ENCODE peak calls at places on chromosomes 2 and 18, in six cellular contexts. R is DND-41, N is GM23338, L is mammary epithelial cell, Z is A673, B is upper lobe of left lung. E is an unnamed sample.
A peak's percentile ranks its signal among the peaks of the same experiment; 100 is the strongest.

GRCh38 chr2:174775586-174775985 is 11.3 kb upstream of the CHRNA1 start:
- DNase-seq in R (no peak), N (peak; percentile 33), L (peak; percentile 32), Z (no peak), B (no peak), E (peak; percentile 62)

GRCh38 chr18:47929681-47930085 is 776 bp downstream of the SMAD2 start:
- DNase-seq in R (no peak), N (no peak), L (peak; percentile 68), Z (no peak), B (no peak), E (peak; percentile 57)

GRCh38 chr2:223765221-223765775 is 72.1 kb downstream of the AP1S3 start:
- DNase-seq in R (no peak), N (no peak), L (no peak), Z (no peak), B (no peak), E (no peak)

GRCh38 chr2:140384946-140385345 is 1604.8 kb upstream of the NXPH2 start:
- DNase-seq in R (no peak), N (no peak), L (no peak), Z (no peak), B (no peak), E (no peak)

GRCh38 chr2:240595381-240596079 is 9.0 kb downstream of the CAPN10 start:
- DNase-seq in R (peak; percentile 33), N (peak; percentile 86), L (no peak), Z (peak; percentile 30), B (peak; percentile 32), E (no peak)

GRCh38 chr2:71749671-71750101 is 296.3 kb downstream of the DYSF start:
- DNase-seq in R (no peak), N (no peak), L (peak; percentile 62), Z (peak; percentile 82), B (no peak), E (peak; percentile 30)

GRCh38 chr2:23549051-23549450 is 164.1 kb downstream of the KLHL29 start:
- DNase-seq in R (no peak), N (no peak), L (no peak), Z (no peak), B (no peak), E (no peak)

GRCh38 chr2:5482929-5483331 is 209.3 kb upstream of the SOX11 start:
- DNase-seq in R (peak; percentile 39), N (peak; percentile 23), L (no peak), Z (peak; percentile 35), B (no peak), E (no peak)

GRCh38 chr2:74260495-74260894 is 62.1 kb downstream of the MTHFD2 start:
- DNase-seq in R (no peak), N (no peak), L (no peak), Z (no peak), B (no peak), E (no peak)

GRCh38 chr2:233831861-233832260 is 22.5 kb downstream of the HJURP start:
- DNase-seq in R (no peak), N (no peak), L (no peak), Z (no peak), B (no peak), E (no peak)

GRCh38 chr2:24158131-24158530 is 16.7 kb upstream of the FAM228A start:
- DNase-seq in R (no peak), N (no peak), L (no peak), Z (no peak), B (no peak), E (no peak)

GRCh38 chr2:129922571-129923264 is 56.7 kb upstream of the RAB6C start:
- DNase-seq in R (no peak), N (peak; percentile 54), L (no peak), Z (peak; percentile 25), B (peak; percentile 40), E (no peak)

GRCh38 chr2:196592912-196593881 is 46.3 kb upstream of the CCDC150 start:
- DNase-seq in R (peak; percentile 65), N (peak; percentile 76), L (peak; percentile 35), Z (peak; percentile 66), B (peak; percentile 89), E (no peak)

GRCh38 chr2:193303464-193303863 is 1108.7 kb upstream of the TMEFF2 start:
- DNase-seq in R (no peak), N (no peak), L (no peak), Z (no peak), B (no peak), E (peak; percentile 3)

GRCh38 chr2:34475141-34475540 is 876.0 kb upstream of the FAM98A start:
- DNase-seq in R (no peak), N (no peak), L (no peak), Z (no peak), B (no peak), E (no peak)

GRCh38 chr2:6919912-6920905 is 3.0 kb downstream of the RNF144A start:
- DNase-seq in R (no peak), N (peak; percentile 22), L (no peak), Z (no peak), B (no peak), E (no peak)

GRCh38 chr18:14970027-14970426 is 222.1 kb downstream of the ANKRD30B start:
- DNase-seq in R (no peak), N (no peak), L (peak; percentile 21), Z (no peak), B (no peak), E (peak; percentile 40)

GRCh38 chr2:38122344-38122743 is 46.4 kb upstream of the CYP1B1 start:
- DNase-seq in R (no peak), N (no peak), L (no peak), Z (no peak), B (no peak), E (no peak)

GRCh38 chr2:205660521-205661124 is 21.7 kb upstream of the NRP2 start:
- DNase-seq in R (peak; percentile 19), N (no peak), L (peak; percentile 81), Z (peak; percentile 26), B (no peak), E (peak; percentile 92)

GRCh38 chr2:202046577-202046976 is 12.9 kb downstream of the FZD7 start:
- DNase-seq in R (no peak), N (no peak), L (no peak), Z (peak; percentile 42), B (no peak), E (no peak)
- H3K4me3 ChIP-seq in R (no peak overlapping the region), N (no peak overlapping the region), L (no peak overlapping the region), Z (no peak overlapping the region), B (no peak overlapping the region), E (no peak overlapping the region)

GRCh38 chr2:120956486-120957156 is 221.0 kb downstream of the GLI2 start:
- DNase-seq in R (no peak), N (no peak), L (no peak), Z (no peak), B (peak; percentile 70), E (no peak)
- TF ChIP-seq CTCF in R (no peak), N (no peak), L (no peak), Z (no peak), B (no peak), E (no peak)

GRCh38 chr2:218885981-218886447 is 5.4 kb downstream of the WNT10A start:
- DNase-seq in R (no peak), N (no peak), L (no peak), Z (no peak), B (no peak), E (peak; percentile 69)

GRCh38 chr2:218887079-218887478 is 6.4 kb downstream of the WNT10A start:
- DNase-seq in R (no peak), N (no peak), L (no peak), Z (no peak), B (no peak), E (no peak)

GRCh38 chr2:218888341-218888740 is 7.7 kb downstream of the WNT10A start:
- DNase-seq in R (no peak), N (no peak), L (no peak), Z (no peak), B (no peak), E (no peak)

GRCh38 chr2:218884519-218884918 is 3.9 kb downstream of the WNT10A start:
- DNase-seq in R (no peak), N (no peak), L (no peak), Z (no peak), B (no peak), E (no peak)

DNA sequence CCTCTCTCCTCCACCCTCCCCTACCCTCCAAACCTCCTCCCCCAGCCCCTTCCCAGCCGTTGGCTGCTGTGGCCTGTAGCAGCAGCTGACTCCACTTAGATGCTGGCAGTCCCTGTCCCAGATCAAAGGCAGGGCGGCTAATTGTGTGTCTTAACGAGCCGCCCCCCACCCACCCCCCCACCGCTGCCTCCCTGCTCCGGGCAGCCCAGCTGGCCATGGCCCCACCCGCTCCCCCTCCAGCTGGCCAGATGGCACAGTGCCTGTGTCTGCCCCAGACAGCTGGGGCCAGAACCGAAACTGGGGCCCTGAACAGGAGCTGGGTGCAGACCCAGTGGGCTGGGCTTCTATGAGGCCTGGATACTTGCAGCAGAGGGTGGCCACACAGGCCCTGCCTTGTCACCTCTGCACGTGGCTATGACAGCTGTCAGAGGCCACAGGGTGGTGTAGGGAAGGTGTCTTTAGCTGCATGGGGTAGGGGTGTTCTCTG is 5.9 kb downstream of the WNT10A start:
- DNase-seq in R (no peak), N (no peak), L (no peak), Z (no peak), B (peak; percentile 75), E (no peak)
- H3K27me3 ChIP-seq in R (peaks cover 11% of the 10 kb centered on the region), N (peaks cover 98% of the 10 kb centered on the region), L (no peaks in the 10 kb centered on the region), Z (no peaks in the 10 kb centered on the region), B (no peaks in the 10 kb centered on the region), E (no peaks in the 10 kb centered on the region)

DNA sequence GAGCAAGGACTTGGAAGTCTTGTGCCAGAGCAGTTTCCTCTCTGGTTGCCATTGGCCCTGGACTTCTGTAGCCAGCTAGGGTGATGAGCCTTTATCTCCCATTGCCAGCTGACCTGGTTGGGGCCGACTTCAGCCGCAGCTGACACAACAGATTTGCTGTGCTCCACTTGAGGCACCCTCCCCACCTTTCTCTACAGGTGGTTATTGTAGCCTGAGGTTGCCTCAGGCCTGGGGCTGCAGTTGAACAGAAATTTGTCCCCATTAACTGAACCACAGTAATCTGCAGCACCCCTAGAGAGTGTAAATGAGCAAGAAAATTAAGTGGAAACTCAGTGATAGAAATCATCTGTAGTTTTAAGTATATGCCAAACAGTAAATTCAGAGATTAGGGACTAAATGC is 48.6 kb downstream of the COPS8 start:
- DNase-seq in R (no peak), N (no peak), L (no peak), Z (no peak), B (no peak), E (no peak)
- H3K4me3 ChIP-seq in R (no peak overlapping the region), N (no peak overlapping the region), L (no peak overlapping the region), Z (no peak overlapping the region), B (no peak overlapping the region), E (no peak overlapping the region)

DNA sequence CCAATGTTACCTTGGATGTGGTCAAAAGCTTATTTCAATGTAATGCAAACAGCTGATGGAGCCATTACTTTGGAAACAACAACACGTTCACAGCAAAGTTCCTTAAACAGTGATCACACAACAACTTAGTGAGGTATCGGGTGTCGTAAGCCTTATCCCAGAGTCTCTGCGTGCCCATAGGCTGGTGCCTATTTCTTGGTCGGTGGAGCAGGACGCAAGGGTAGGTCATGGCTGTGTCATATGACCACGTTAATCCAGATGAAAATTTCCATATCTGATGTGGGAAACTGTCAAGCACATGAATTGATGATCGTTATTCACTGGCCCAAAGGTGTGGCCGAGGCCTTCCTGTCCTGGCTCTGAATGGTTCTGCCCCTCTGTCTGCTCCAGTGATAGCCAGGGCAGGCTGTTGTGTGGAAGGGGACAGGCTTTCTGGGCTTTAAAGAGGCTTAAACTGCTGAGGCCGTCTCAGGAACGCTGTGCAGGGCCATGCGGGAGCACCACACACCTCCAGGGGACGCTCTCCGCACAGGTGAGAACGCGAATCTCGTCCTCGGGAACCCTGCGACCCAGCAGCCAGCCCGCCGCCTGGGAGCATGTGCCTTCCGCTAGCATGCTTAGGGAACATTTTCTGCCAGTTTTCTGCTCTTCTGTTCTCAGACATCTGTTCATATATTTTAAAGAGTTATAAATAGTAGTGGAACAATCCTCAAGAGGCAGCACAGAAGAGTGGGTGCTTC is 90.6 kb downstream of the KCTD1 start:
- DNase-seq in R (no peak), N (peak; percentile 95), L (no peak), Z (no peak), B (peak; percentile 67), E (no peak)
- TF ChIP-seq CTCF in R (peak; percentile 35), N (peak; percentile 91), L (no peak), Z (no peak), B (no peak), E (peak; percentile 11)